ENCODE peak calls at places on chromosomes 6 and 20, in eight cellular contexts. H is body of pancreas, W is GM12865, Q is right atrium auricular region, G is astrocyte of the cerebellum, M is fibroblast of lung, R is lower lobe of right lung, F is left ventricle myocardium inferior. V is an unnamed sample.

GRCh38 chr20:51486197-51487005 is 56.1 kb downstream of the NFATC2 start:
- DNase-seq in H (no peak), W (no peak), Q (no peak), G (no peak), M (peak; percentile 83), R (no peak), F (no peak), V (no peak)

GRCh38 chr20:46060301-46060881 is 29.4 kb downstream of the NCOA5 start:
- DNase-seq in H (peak; percentile 26), W (peak; percentile 45), Q (no peak), G (no peak), M (no peak), R (no peak), F (no peak), V (no peak)

GRCh38 chr6:148548065-148548748 is 198.6 kb upstream of the UST start:
- DNase-seq in H (no peak), W (no peak), Q (no peak), G (no peak), M (no peak), R (no peak), F (peak; percentile 53), V (no peak)

GRCh38 chr6:118940770-118941169 is 5.8 kb upstream of the MCM9 start:
- DNase-seq in H (peak; percentile 43), W (no peak), Q (no peak), G (no peak), M (no peak), R (no peak), F (no peak), V (no peak)

GRCh38 chr6:140636698-140637402 is 1262.4 kb upstream of the CITED2 start:
- DNase-seq in H (peak; percentile 3), W (no peak), Q (no peak), G (no peak), M (peak; percentile 42), R (no peak), F (no peak), V (no peak)

GRCh38 chr6:31896856-31897611 is 464 bp downstream of the EHMT2 start:
- DNase-seq in H (no peak), W (no peak), Q (no peak), G (no peak), M (no peak), R (no peak), F (no peak), V (no peak)

GRCh38 chr6:147194652-147195403 is 9.4 kb upstream of the STXBP5 start:
- DNase-seq in H (no peak), W (no peak), Q (no peak), G (no peak), M (peak; percentile 45), R (no peak), F (no peak), V (no peak)

GRCh38 chr20:41165001-41165882 is 27.9 kb downstream of the PLCG1 start:
- DNase-seq in H (no peak), W (no peak), Q (no peak), G (no peak), M (no peak), R (no peak), F (no peak), V (no peak)

GRCh38 chr6:14092861-14093789 is 24.4 kb upstream of the CD83 start:
- DNase-seq in H (no peak), W (no peak), Q (no peak), G (peak; percentile 68), M (peak; percentile 61), R (no peak), F (no peak), V (peak; percentile 31)

GRCh38 chr6:152314483-152314832 is 322.7 kb downstream of the SYNE1 start:
- DNase-seq in H (no peak), W (no peak), Q (no peak), G (no peak), M (no peak), R (no peak), F (no peak), V (no peak)

GRCh38 chr6:152312434-152312833 is 324.7 kb downstream of the SYNE1 start:
- DNase-seq in H (no peak), W (no peak), Q (no peak), G (no peak), M (no peak), R (no peak), F (no peak), V (no peak)

GRCh38 chr6:152316024-152316423 is 321.1 kb downstream of the SYNE1 start:
- DNase-seq in H (peak; percentile 27), W (no peak), Q (peak; percentile 72), G (no peak), M (peak; percentile 76), R (peak; percentile 52), F (peak; percentile 41), V (peak; percentile 98)

GRCh38 chr6:152310371-152310954 is 326.7 kb downstream of the SYNE1 start:
- DNase-seq in H (no peak), W (no peak), Q (no peak), G (no peak), M (no peak), R (no peak), F (no peak), V (no peak)

GRCh38 chr6:152313542-152314482 is 323.4 kb downstream of the SYNE1 start:
- DNase-seq in H (no peak), W (no peak), Q (no peak), G (no peak), M (peak; percentile 79), R (no peak), F (no peak), V (peak; percentile 94)
- TF ChIP-seq CTCF in H (no peak), W (no peak), Q (no peak), G (no peak), M (no peak), R (no peak), F (peak; percentile 21), V (no peak)

GRCh38 chr6:27078734-27079357 is 168.7 kb upstream of the PRSS16 start:
- DNase-seq in H (peak; percentile 65), W (peak; percentile 74), Q (no peak), G (peak; percentile 53), M (peak; percentile 48), R (no peak), F (no peak), V (peak; percentile 85)
- H3K4me3 ChIP-seq in H (no peak overlapping the region), W (peak overlapping the region; percentile 53), Q (no peak overlapping the region), G (peak overlapping the region; percentile 14), M (no peak overlapping the region), R (peak overlapping the region; percentile 43), F (peak overlapping the region; percentile 39), V (peak overlapping the region; percentile 20)

DNA sequence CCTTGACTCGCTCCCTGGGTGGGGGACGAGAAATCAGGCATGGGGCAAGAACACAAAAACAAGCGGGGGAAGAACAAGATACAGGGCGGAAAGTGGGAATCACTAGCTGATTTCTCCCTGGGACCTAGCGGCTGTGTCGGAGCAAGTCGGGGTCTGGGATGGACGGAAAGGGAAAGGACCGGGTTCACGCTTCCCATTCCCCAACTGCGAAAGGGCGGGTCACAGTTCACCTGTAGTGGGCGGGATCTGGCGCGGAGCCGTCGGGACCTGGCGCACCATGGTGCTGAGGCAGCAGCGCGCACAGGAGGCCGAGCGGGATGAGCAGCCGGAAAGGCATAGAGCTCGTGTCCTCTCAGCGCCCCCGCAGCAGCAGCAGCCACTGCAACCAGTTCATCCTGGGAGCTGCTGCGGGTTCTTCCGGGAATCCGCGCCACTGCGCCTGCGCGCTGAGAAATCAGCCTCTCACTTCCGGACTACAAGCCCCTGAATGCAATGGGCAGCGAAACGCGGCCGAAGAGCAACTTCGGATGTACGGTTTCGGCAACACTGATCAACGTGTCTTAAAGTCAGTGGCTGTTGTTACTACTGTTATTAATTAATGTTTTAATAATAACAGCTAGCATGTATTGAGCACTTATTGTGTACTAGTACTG is at the start of gene EDEM2:
- DNase-seq in H (peak; percentile 96), W (peak; percentile 97), Q (peak; percentile 94), G (peak; percentile 90), M (peak; percentile 94), R (peak; percentile 95), F (peak; percentile 95), V (peak; percentile 98)
- TF ChIP-seq CTCF in H (no peak), W (no peak), Q (peak; percentile 37), G (no peak), M (no peak), R (no peak), F (no peak), V (no peak)

DNA sequence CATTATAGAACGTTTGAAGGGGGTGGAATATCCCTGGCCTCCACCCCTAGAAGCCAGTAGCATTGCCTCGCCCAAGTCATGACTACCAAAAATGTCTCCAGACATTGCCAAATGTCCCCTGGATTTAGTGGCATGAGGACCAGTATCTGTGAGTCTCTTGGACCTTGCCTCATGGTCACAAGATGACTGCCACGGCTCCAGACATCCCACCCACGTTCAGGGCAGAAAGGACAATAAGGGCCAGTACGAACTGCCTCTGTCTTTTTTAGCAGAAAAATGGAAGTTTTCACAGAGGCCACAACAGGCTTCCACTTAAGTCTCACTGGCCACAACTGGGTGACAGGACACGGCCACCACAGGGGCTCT is 5.4 kb downstream of the RBM38 start:
- DNase-seq in H (no peak), W (no peak), Q (no peak), G (no peak), M (no peak), R (no peak), F (no peak), V (no peak)
- H3K4me3 ChIP-seq in H (no peak overlapping the region), W (no peak overlapping the region), Q (no peak overlapping the region), G (no peak overlapping the region), M (no peak overlapping the region), R (no peak overlapping the region), F (peak overlapping the region; percentile 80), V (no peak overlapping the region)

DNA sequence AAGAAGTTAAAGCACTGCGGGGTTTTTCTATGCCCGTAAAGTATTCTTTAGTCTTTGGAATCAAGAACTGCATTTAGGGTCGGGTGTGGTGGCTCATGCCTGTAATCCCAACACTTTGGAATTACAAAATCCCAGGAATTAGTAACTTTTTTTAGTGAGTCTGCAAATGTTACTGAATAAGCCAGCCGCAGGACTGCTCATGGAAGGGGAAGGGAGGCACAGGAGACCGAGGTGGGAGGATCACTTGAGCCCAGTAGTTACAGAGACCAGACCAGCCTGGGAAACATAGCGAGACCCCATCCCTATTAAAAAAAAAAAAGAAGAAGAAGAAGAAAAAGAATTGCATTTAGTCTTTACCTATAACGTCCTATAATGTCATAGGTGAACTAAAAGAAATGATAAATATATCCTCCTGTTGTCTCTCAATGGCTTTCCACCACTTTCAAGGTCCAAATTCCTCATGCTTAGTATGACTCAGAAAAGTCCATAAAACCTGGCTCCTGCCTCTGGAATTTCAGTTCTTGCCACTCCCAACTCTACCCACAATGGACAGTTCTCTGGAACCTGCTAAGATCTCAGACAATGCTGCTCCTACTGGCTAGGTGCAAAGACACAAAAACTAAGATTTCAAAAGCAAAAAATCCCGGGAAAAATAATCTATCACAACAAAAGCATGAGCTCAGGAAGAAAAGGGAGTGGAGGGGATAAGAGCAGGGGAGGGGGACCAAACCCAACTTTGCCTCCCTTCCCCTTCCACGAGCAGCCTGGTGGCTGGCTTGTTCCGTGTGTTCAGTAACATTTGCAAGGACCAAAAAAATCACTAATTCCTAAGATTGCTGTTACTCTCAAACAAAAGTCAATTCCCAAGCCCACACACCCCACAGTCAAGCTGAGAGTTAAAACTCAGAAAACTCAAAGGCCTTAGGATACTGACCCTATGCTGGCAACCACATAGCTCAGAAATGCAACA is 39.0 kb downstream of the B4GALT5 start:
- DNase-seq in H (peak; percentile 43), W (no peak), Q (no peak), G (peak; percentile 53), M (peak; percentile 88), R (no peak), F (no peak), V (no peak)
- TF ChIP-seq CTCF in H (no peak), W (no peak), Q (no peak), G (no peak), M (no peak), R (no peak), F (no peak), V (no peak)

GRCh38 chr6:36315921-36316320 is 20.8 kb downstream of the BNIP5 start:
- DNase-seq in H (no peak), W (no peak), Q (no peak), G (no peak), M (no peak), R (no peak), F (no peak), V (no peak)
- H3K4me3 ChIP-seq in H (no peak overlapping the region), W (no peak overlapping the region), Q (no peak overlapping the region), G (no peak overlapping the region), M (no peak overlapping the region), R (no peak overlapping the region), F (no peak overlapping the region), V (no peak overlapping the region)

V was measured in choroid plexus epithelial cell.